ENCODE peak calls at places on chromosomes 3 and 15, in six cellular contexts. F, N, M, P, O and G are unnamed samples. For H3K4me1 and H3K36me3, the result is how much of the 10 kb centered on the place peaks cover.

GRCh38 chr3:115710799-115711198 is 87.5 kb downstream of the GAP43 start:
- DNase-seq in F (no peak), N (peak), M (no peak), P (peak), O (no peak), G (no peak)

GRCh38 chr15:74108111-74108510 is 22.3 kb upstream of the ISLR2 start:
- DNase-seq in F (no peak), N (no peak), M (no peak), P (no peak), O (no peak), G (no peak)

GRCh38 chr3:63631670-63632069 is 20.8 kb upstream of the SNTN start:
- DNase-seq in F (no peak), N (no peak), M (no peak), P (no peak), O (no peak), G (no peak)

GRCh38 chr3:194640829-194641228 is 7.6 kb upstream of the TMEM44 start:
- DNase-seq in F (no peak), N (peak), M (peak), P (peak), O (no peak), G (no peak)

GRCh38 chr3:38989932-38990510 is 61.7 kb downstream of the SCN11A start:
- DNase-seq in F (no peak), N (no peak), M (no peak), P (no peak), O (no peak), G (no peak)

GRCh38 chr3:30510596-30510995 is 95.8 kb upstream of the TGFBR2 start:
- DNase-seq in F (no peak), N (peak), M (peak), P (no peak), O (no peak), G (no peak)

GRCh38 chr3:124510290-124510689 is 220.0 kb upstream of the UMPS start:
- DNase-seq in F (no peak), N (peak), M (peak), P (no peak), O (no peak), G (no peak)

GRCh38 chr3:56878046-56878445 is 76.3 kb upstream of the ARHGEF3 start:
- DNase-seq in F (no peak), N (peak), M (no peak), P (peak), O (no peak), G (no peak)

GRCh38 chr3:81789686-81790085 is 28.2 kb upstream of the GBE1 start:
- DNase-seq in F (no peak), N (no peak), M (no peak), P (no peak), O (no peak), G (no peak)

GRCh38 chr3:158368271-158368670 is 202.7 kb upstream of the MLF1 start:
- DNase-seq in F (no peak), N (no peak), M (no peak), P (no peak), O (no peak), G (no peak)

GRCh38 chr15:47184003-47184404 is 533.3 kb upstream of the SEMA6D start:
- DNase-seq in F (no peak), N (no peak), M (no peak), P (no peak), O (peak), G (no peak)

GRCh38 chr3:97138914-97139541 is 324.6 kb downstream of the EPHA6 start:
- DNase-seq in F (no peak), N (no peak), M (peak), P (no peak), O (no peak), G (no peak)

GRCh38 chr3:160801386-160802118 is 45.5 kb downstream of the PPM1L start:
- DNase-seq in F (no peak), N (peak), M (peak), P (peak), O (peak), G (peak)

GRCh38 chr15:45212493-45212892 is 24.7 kb upstream of the SHF start:
- DNase-seq in F (no peak), N (no peak), M (no peak), P (no peak), O (no peak), G (no peak)

GRCh38 chr3:57973715-57974477 is 34.3 kb upstream of the FLNB start:
- DNase-seq in F (no peak), N (no peak), M (peak), P (no peak), O (no peak), G (no peak)

GRCh38 chr15:94230436-94230885 is 900 bp upstream of the MCTP2 start:
- DNase-seq in F (no peak), N (no peak), M (no peak), P (peak), O (no peak), G (no peak)

GRCh38 chr3:135497979-135498378 is 467.5 kb upstream of the PPP2R3A start:
- DNase-seq in F (no peak), N (no peak), M (no peak), P (no peak), O (no peak), G (no peak)

GRCh38 chr3:107366766-107367165 is 10.5 kb upstream of the CCDC54 start:
- DNase-seq in F (no peak), N (peak), M (peak), P (no peak), O (no peak), G (no peak)

GRCh38 chr3:107384907-107385306 is 7.7 kb downstream of the CCDC54 start:
- DNase-seq in F (no peak), N (no peak), M (no peak), P (no peak), O (no peak), G (no peak)

GRCh38 chr15:66178531-66178910 is 75.0 kb downstream of the MEGF11 start:
- DNase-seq in F (no peak), N (no peak), M (no peak), P (no peak), O (no peak), G (no peak)

GRCh38 chr15:89136084-89136806 is 48.0 kb downstream of the ABHD2 start:
- DNase-seq in F (no peak), N (no peak), M (no peak), P (no peak), O (no peak), G (no peak)
- H3K4me1 ChIP-seq in F (under half), N (under half), M (under half), P (under half), O (under half), G (half or more)

DNA sequence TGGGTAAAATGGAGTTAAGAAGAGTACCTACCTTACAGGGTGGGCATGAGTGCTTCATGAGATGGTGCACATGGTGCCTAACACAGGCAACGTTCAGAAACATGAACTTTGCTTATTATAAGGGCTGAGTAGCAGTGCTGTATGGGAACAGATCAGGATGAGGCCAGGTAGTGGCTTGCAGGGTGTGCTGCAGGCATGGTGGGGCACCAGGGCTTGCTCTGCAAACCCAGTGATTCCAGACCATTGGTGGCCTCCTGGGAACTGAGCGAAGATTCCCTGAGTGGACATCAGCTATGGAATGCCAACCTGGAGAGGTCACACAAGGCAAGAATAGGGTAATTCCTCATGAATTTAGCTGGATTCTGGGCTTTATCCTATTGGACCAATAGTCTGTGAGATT is 15.8 kb downstream of the TMEM43 start:
- DNase-seq in F (no peak), N (no peak), M (no peak), P (no peak), O (no peak), G (no peak)
- H3K36me3 ChIP-seq in F (under half), N (half or more), M (under half), P (under half), O (under half), G (half or more)

GRCh38 chr3:11662392-11662990 is 18.8 kb upstream of the VGLL4 start:
- DNase-seq in F (no peak), N (no peak), M (peak), P (peak), O (no peak), G (no peak)
- TF ChIP-seq CTCF in F (peak), N (peak), M (peak), P (peak), O (no peak), G (no peak)

DNA sequence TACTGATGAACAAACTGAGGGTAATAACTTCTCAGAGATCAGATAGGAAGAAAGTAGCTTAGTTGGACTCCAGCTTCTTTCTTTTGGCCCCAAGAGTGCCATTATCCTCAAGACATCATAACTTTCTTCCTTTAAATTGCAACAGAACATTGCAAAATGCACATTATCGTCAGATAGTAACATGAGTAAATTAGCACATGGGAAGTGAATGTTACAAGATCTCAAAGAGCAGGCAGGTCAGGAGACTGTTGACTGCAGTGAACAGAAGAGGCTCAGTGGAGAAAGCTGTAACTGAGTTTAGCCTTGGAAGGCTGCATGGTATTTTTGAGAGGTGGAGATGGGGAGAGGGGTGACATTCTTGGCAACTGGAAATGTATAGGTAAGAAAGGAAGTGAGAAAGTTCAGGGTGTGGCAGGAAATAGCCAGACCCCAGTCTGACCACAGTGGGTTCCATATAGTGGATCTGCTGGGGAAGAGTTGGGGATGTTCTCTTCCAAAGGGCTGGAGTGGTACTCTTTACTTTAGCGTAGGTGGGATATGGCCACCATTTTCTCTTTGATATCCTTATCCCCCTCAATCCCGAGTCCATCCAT is 307.7 kb downstream of the RPLP1 start:
- DNase-seq in F (no peak), N (peak), M (no peak), P (peak), O (no peak), G (no peak)
- H3K4me1 ChIP-seq in F (under half), N (under half), M (under half), P (under half), O (under half), G (under half)

GRCh38 chr15:42694398-42694797 is 42.5 kb downstream of the CDAN1 start:
- DNase-seq in F (no peak), N (no peak), M (no peak), P (no peak), O (no peak), G (no peak)
- H3K36me3 ChIP-seq in F (under half), N (under half), M (under half), P (under half), O (under half), G (half or more)

GRCh38 chr15:67803299-67803698 is 22.0 kb upstream of the SKOR1 start:
- DNase-seq in F (no peak), N (no peak), M (no peak), P (no peak), O (no peak), G (no peak)
- TF ChIP-seq CTCF in F (no peak), N (no peak), M (no peak), P (no peak), O (no peak), G (no peak)

GRCh38 chr3:41216993-41217392 is 17.7 kb downstream of the CTNNB1 start:
- DNase-seq in F (no peak), N (no peak), M (peak), P (no peak), O (no peak), G (no peak)
- H3K4me1 ChIP-seq in F (under half), N (under half), M (under half), P (half or more), O (under half), G (half or more)

GRCh38 chr15:53197426-53197839 is 407.3 kb upstream of the ONECUT1 start:
- DNase-seq in F (no peak), N (peak), M (peak), P (peak), O (peak), G (peak)

GRCh38 chr15:53193149-53193548 is 403.0 kb upstream of the ONECUT1 start:
- DNase-seq in F (no peak), N (no peak), M (peak), P (peak), O (peak), G (no peak)

DNA sequence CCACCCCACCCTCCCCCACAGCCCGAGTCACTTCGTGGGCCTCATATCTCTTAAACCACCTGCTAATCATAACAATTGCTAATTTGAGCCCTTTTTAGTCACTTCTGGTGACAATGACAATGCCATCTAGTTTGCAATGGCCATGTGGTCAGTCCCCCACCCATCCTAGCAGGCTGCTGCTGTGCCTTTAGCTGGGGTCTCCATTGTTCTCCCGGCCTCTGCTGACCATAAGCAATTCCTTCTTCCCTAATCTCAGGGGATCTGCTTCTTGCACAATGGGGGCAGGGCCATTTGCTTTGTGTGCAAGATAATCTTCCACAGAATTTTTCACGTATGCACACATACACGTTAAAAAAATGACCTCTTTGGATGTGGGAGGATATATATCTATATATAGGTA is 406.1 kb upstream of the ONECUT1 start:
- DNase-seq in F (no peak), N (no peak), M (no peak), P (no peak), O (no peak), G (no peak)
- H3K36me3 ChIP-seq in F (under half), N (under half), M (under half), P (under half), O (under half), G (under half)

GRCh38 chr3:125608419-125608818 is 13.1 kb upstream of the OSBPL11 start:
- DNase-seq in F (no peak), N (no peak), M (no peak), P (no peak), O (peak), G (no peak)

GRCh38 chr3:125606291-125606690 is 11.0 kb upstream of the OSBPL11 start:
- DNase-seq in F (no peak), N (no peak), M (no peak), P (no peak), O (no peak), G (no peak)

GRCh38 chr3:125605771-125606170 is 10.5 kb upstream of the OSBPL11 start:
- DNase-seq in F (no peak), N (no peak), M (no peak), P (no peak), O (no peak), G (no peak)

GRCh38 chr3:125602752-125603649 is 7.7 kb upstream of the OSBPL11 start:
- DNase-seq in F (no peak), N (peak), M (peak), P (peak), O (no peak), G (no peak)
- TF ChIP-seq CTCF in F (no peak), N (no peak), M (no peak), P (peak), O (no peak), G (no peak)

GRCh38 chr3:48436855-48437254 is 3.1 kb downstream of the CCDC51 start:
- DNase-seq in F (no peak), N (no peak), M (no peak), P (no peak), O (no peak), G (no peak)

GRCh38 chr3:48439820-48440589 is at the start of the genes CCDC51 and TMA7:
- DNase-seq in F (peak), N (peak), M (peak), P (peak), O (peak), G (peak)

GRCh38 chr3:48435774-48436476 is 4.0 kb downstream of the CCDC51 start:
- DNase-seq in F (peak), N (peak), M (peak), P (peak), O (peak), G (peak)

GRCh38 chr3:48436477-48436787 is 3.5 kb downstream of the CCDC51 start:
- DNase-seq in F (no peak), N (no peak), M (no peak), P (no peak), O (no peak), G (no peak)

GRCh38 chr3:48437812-48438211 is 2.1 kb downstream of the CCDC51 start:
- DNase-seq in F (no peak), N (no peak), M (no peak), P (no peak), O (no peak), G (no peak)
- H3K4me1 ChIP-seq in F (under half), N (under half), M (under half), P (under half), O (under half), G (under half)